ENCODE peak calls at places on chromosome 3, in nine cellular contexts. P, O, J, H, E, W, A, B and I are unnamed samples.

GRCh38 chr3:171168086-171168485 is 141.6 kb upstream of the SLC2A2 start:
- DNase-seq in O (peak), B (peak), E (peak), A (no peak), W (peak), P (no peak), H (no peak), J (peak), I (no peak)

GRCh38 chr3:127735767-127736693 is 63.3 kb downstream of the ABTB1 start:
- DNase-seq in P (peak), W (peak), A (no peak), B (peak), E (peak), J (no peak), O (no peak), H (no peak), I (no peak)

GRCh38 chr3:124260206-124260915 is 268.4 kb upstream of the ROPN1 start:
- DNase-seq in B (no peak), P (peak), J (no peak), W (peak), E (peak), H (no peak), A (peak), O (no peak), I (no peak)

GRCh38 chr3:31041161-31041978 is 146.9 kb upstream of the GADL1 start:
- DNase-seq in E (peak), B (no peak), H (no peak), P (no peak), A (peak), O (peak), W (peak), J (peak), I (no peak)

GRCh38 chr3:11665331-11665730 is 21.6 kb upstream of the VGLL4 start:
- DNase-seq in B (no peak), E (no peak), W (no peak), H (no peak), J (no peak), P (no peak), O (no peak), A (no peak), I (no peak)

GRCh38 chr3:62567097-62568021 is 194.0 kb upstream of the FEZF2 start:
- DNase-seq in J (no peak), B (peak), O (no peak), A (peak), P (peak), H (no peak), E (peak), W (peak), I (no peak)

GRCh38 chr3:8486434-8486833 is 15.2 kb upstream of the LMCD1 start:
- DNase-seq in J (no peak), H (no peak), B (no peak), P (no peak), A (no peak), E (no peak), O (no peak), W (no peak), I (no peak)

GRCh38 chr3:127959873-127960272 is 44.8 kb downstream of the KBTBD12 start:
- DNase-seq in J (peak), E (peak), O (peak), H (no peak), B (peak), P (no peak), A (no peak), W (peak), I (no peak)

GRCh38 chr3:81891496-81891895 is 130.1 kb upstream of the GBE1 start:
- DNase-seq in O (peak), W (no peak), A (no peak), P (no peak), J (no peak), E (no peak), B (no peak), H (no peak), I (no peak)

GRCh38 chr3:70431906-70432305 is 119.5 kb upstream of the MDFIC2 start:
- DNase-seq in P (no peak), J (no peak), A (peak), O (no peak), H (no peak), W (peak), B (no peak), E (no peak), I (no peak)

GRCh38 chr3:55654123-55654787 is 167.1 kb upstream of the WNT5A start:
- DNase-seq in H (no peak), O (no peak), A (no peak), P (no peak), E (no peak), B (no peak), J (no peak), W (no peak), I (no peak)

GRCh38 chr3:175179055-175179454 is 319.9 kb downstream of the NAALADL2 start:
- DNase-seq in H (no peak), W (no peak), O (no peak), P (no peak), J (no peak), E (no peak), B (no peak), A (no peak), I (no peak)

GRCh38 chr3:65019412-65020093 is 331.8 kb upstream of the ADAMTS9 start:
- DNase-seq in O (peak), P (no peak), B (no peak), A (no peak), H (no peak), W (no peak), J (no peak), E (no peak), I (no peak)

GRCh38 chr3:140276698-140277097 is 341.7 kb downstream of the CLSTN2 start:
- DNase-seq in O (peak), E (peak), P (no peak), J (peak), A (no peak), W (peak), H (no peak), B (no peak), I (no peak)
- TF ChIP-seq CTCF in O (peak), E (peak), P (no peak), J (peak), A (peak), W (peak), H (no peak), B (no peak), I (peak)

DNA sequence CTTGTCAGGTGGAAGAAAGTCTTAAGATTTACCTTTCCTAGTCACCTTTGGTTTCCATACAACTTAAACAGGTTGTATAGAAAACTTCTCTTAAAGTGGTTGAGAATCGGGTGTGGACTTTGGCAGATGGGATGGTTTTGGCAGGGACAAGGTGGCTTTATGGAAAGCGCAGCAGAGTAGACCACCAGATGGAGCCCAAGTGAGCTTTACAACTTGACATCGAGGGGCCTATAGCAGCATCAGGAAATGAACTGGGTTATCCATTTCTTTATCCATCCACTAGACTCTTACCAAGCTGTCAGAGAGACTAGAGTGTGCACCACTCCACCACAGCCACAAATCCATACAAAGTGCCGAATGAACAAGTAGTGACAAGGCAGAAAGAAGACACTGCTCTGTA is 85.3 kb upstream of the MBNL1 start:
- DNase-seq in A (no peak), O (peak), P (no peak), H (no peak), W (peak), E (no peak), B (no peak), J (peak), I (no peak)
- TF ChIP-seq CTCF in A (peak), O (peak), P (no peak), H (no peak), W (peak), E (no peak), B (no peak), J (peak), I (peak)

DNA sequence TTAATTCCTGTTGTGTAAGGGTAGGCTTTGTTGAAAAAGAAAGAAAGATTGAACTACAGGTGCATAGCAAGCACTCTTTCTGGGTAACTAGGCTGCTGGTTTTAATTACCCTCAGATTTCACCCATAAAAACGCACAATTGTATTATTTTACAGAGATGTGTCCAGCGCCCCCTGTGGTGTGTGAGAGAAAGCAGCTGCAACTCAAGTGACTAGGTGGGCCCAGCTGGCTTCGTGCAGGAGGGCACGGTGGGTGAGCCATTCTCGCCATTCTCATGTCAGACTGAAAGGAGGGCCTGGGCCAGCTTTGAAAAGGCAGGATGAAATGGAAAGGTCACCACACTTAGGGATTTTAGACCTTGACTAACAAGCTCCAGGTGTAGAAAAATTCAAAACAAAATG is 122.6 kb downstream of the LRIG1 start:
- DNase-seq in B (no peak), W (peak), H (no peak), O (peak), A (no peak), E (no peak), J (peak), P (no peak), I (no peak)
- TF ChIP-seq CTCF in B (peak), W (peak), H (no peak), O (peak), A (peak), E (peak), J (peak), P (peak), I (peak)

GRCh38 chr3:40546811-40547210 is 22.1 kb downstream of the ZNF621 start:
- DNase-seq in E (no peak), O (no peak), H (no peak), B (no peak), P (no peak), J (no peak), A (no peak), W (peak), I (no peak)

GRCh38 chr3:40550168-40550567 is 25.4 kb downstream of the ZNF621 start:
- DNase-seq in J (no peak), O (no peak), W (peak), P (no peak), A (no peak), H (no peak), E (no peak), B (no peak), I (no peak)
- TF ChIP-seq CTCF in J (no peak), O (no peak), W (no peak), P (no peak), A (no peak), H (no peak), E (no peak), B (no peak), I (no peak)

GRCh38 chr3:6580808-6581207 is 280.1 kb upstream of the GRM7 start:
- DNase-seq in J (no peak), W (no peak), B (no peak), E (no peak), H (no peak), P (no peak), O (no peak), A (no peak), I (no peak)
- TF ChIP-seq CTCF in J (no peak), W (no peak), B (no peak), E (no peak), H (no peak), P (no peak), O (no peak), A (no peak), I (no peak)

GRCh38 chr3:158258619-158259018 is 148.7 kb downstream of the RSRC1 start:
- DNase-seq in P (no peak), J (no peak), A (no peak), E (no peak), B (no peak), H (no peak), W (no peak), O (no peak), I (no peak)

GRCh38 chr3:158264894-158265293 is 155.0 kb downstream of the RSRC1 start:
- DNase-seq in O (no peak), P (peak), E (no peak), H (no peak), A (no peak), B (no peak), J (no peak), W (no peak), I (no peak)

GRCh38 chr3:158260392-158260791 is 150.5 kb downstream of the RSRC1 start:
- DNase-seq in J (no peak), A (no peak), W (no peak), E (no peak), B (no peak), H (no peak), O (no peak), P (no peak), I (no peak)

GRCh38 chr3:158267015-158267414 is 157.1 kb downstream of the RSRC1 start:
- DNase-seq in A (no peak), E (no peak), H (no peak), B (no peak), P (no peak), O (no peak), J (no peak), W (no peak), I (no peak)

DNA sequence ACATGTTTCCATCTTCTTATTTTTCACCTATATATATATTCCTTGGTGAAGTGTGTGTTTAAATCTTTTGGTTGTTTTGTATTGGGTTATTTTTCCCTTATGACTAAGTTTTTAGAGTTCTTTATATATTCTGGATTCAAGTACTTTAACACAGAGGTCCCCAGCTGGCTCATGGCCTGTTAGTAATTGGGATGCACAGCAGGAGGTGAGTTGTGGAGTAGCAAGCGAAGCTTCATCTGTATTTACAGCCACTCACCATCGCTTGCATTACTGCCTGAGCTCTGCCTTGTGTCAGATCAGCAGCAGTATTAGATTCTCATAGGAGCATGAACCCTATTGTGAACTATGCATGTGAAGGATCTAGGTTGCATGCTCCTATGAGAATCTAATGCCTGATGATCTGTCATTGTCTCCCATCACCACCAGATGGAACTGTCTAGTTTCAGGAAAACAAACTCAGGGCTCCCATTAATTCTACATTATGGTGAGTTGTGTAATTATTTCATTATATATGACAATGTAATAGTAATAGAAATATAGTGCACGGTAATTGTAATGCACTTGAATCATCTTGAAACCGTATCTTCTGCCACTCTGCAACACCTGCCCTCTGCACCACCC is 151.6 kb downstream of the RSRC1 start:
- DNase-seq in B (no peak), J (no peak), O (no peak), H (no peak), P (no peak), W (peak), E (no peak), A (no peak), I (no peak)
- TF ChIP-seq CTCF in B (no peak), J (no peak), O (no peak), H (no peak), P (no peak), W (peak), E (no peak), A (no peak), I (no peak)

GRCh38 chr3:13088020-13089006 is 15.1 kb upstream of the IQSEC1 start:
- DNase-seq in H (no peak), P (peak), O (no peak), B (no peak), J (no peak), A (no peak), W (no peak), E (no peak), I (no peak)

GRCh38 chr3:13092621-13093339 is 19.6 kb upstream of the IQSEC1 start:
- DNase-seq in E (no peak), A (no peak), P (no peak), B (no peak), J (no peak), H (no peak), W (no peak), O (no peak), I (no peak)

GRCh38 chr3:13093687-13094086 is 20.5 kb upstream of the IQSEC1 start:
- DNase-seq in W (no peak), P (no peak), A (no peak), E (no peak), J (peak), O (peak), H (no peak), B (no peak), I (no peak)

GRCh38 chr3:13095408-13095861 is 22.2 kb upstream of the IQSEC1 start:
- DNase-seq in A (no peak), E (no peak), J (no peak), W (no peak), H (no peak), P (no peak), B (no peak), O (no peak), I (no peak)

GRCh38 chr3:13091898-13092620 is 18.8 kb upstream of the IQSEC1 start:
- DNase-seq in O (peak), W (peak), E (peak), A (no peak), H (peak), J (peak), P (peak), B (peak), I (peak)
- TF ChIP-seq CTCF in O (peak), W (peak), E (peak), A (peak), H (peak), J (peak), P (peak), B (peak), I (peak)

GRCh38 chr3:14261229-14261628 is 82.6 kb downstream of the LSM3 start:
- DNase-seq in O (peak), W (peak), B (peak), H (peak), J (peak), P (peak), A (no peak), E (peak), I (peak)
- TF ChIP-seq CTCF in O (peak), W (peak), B (peak), H (peak), J (peak), P (peak), A (peak), E (peak), I (peak)

DNA sequence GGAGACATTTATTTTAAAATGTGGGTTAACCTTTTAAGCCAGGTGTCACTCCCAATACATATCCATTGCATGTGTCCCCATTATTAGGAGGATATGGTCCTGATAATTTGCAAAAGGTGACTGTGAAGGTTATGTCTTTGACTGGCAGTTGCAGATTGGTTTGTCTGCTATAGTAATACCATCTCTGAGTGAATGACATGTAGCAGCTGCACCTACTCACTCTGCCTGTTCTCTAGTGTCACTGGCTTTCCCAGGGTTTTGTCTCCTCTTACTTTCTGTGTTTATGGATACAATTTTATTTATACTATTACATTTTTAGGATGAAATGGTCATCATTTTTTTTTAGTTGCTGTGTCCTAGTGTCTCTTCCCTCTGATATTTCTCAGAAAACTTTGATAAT is 393.2 kb downstream of the C3orf38 start:
- DNase-seq in W (no peak), A (no peak), E (no peak), J (no peak), O (no peak), B (no peak), P (no peak), H (no peak), I (no peak)
- TF ChIP-seq CTCF in W (no peak), A (no peak), E (no peak), J (no peak), O (no peak), B (no peak), P (no peak), H (no peak), I (no peak)

GRCh38 chr3:42829628-42830436 is 20.6 kb downstream of the ACKR2 start:
- DNase-seq in O (no peak), P (no peak), H (no peak), A (no peak), B (peak), J (no peak), E (no peak), W (no peak), I (no peak)

GRCh38 chr3:42827654-42828053 is 18.4 kb downstream of the ACKR2 start:
- DNase-seq in B (peak), J (no peak), W (no peak), H (no peak), A (no peak), O (no peak), P (no peak), E (no peak), I (no peak)

GRCh38 chr3:42829083-42829627 is 19.9 kb downstream of the ACKR2 start:
- DNase-seq in B (peak), O (no peak), J (no peak), A (no peak), E (peak), H (no peak), W (no peak), P (no peak), I (no peak)

GRCh38 chr3:42831321-42831713 is 22.1 kb downstream of the ACKR2 start:
- DNase-seq in W (peak), E (peak), B (peak), H (peak), P (peak), O (peak), J (peak), A (no peak), I (no peak)

DNA sequence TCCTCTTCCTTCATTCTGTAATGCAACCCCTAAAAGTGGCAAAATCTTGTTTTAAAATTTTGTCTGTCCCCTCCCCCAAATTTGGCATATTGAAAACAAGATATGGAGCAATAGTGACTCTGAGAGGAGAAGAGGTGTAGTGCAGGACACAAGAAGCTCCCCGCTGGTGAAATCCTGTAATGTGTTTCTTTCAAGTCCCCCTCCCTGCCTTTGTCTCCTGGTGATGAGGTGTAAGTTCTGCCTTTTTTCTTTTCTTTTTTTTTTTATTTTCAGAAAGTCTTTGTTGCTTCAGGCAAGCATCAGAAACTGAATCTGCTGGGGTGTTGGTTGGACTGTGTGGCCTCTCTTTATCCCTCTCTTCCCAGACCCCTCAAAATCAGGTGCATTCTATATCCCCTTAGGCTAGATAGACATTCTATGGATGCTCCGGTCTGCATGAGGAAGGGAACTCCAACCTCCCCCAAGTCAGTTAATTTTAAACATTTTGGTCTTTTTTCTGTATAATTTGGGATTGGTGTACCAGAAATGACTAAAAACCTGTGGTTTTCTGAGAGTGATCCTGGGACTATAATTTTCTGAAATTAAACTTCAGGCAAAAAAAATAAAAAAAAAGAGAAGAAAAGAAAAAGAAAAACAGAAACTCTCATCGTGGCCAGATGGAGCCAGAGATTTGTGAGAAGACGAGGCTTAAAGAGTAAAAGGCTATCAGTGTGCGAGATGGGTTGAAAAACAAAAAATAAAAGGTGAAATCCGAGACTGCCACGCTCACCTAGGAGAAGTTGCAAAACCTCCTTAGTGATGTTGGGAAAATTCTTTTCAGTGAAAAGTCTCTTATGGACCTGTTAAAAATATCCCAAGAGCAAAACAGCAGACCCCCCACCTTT is 21.4 kb downstream of the ACKR2 start:
- DNase-seq in E (no peak), W (peak), B (no peak), H (no peak), A (no peak), J (peak), O (peak), P (no peak), I (no peak)
- TF ChIP-seq CTCF in E (peak), W (peak), B (peak), H (peak), A (peak), J (peak), O (peak), P (peak), I (peak)